ENCODE peak calls at places on chromosomes 7 and 10, in seven cellular contexts. A is naive B cell; K is A172; P is head of caudate nucleus; V is GM10248; B is lower lobe of right lung; C is stimulated activated CD4-positive, alpha-beta T cell treated with anti-CD3 and anti-CD28 coated beads, Interleukin-4, amount 100 ng/mL, for 1 hour. G is an unnamed sample.

GRCh38 chr7:69962077-69962855 is 364.0 kb downstream of the AUTS2 start:
- DNase-seq in K (no peak), B (peak; percentile 50), C (no peak), P (no peak), A (no peak), V (no peak), G (no peak)

GRCh38 chr10:85407093-85407492 is 959.5 kb downstream of the GRID1 start:
- DNase-seq in C (no peak), B (no peak), K (no peak), V (no peak), P (no peak), A (no peak), G (no peak)

GRCh38 chr10:100201549-100201948 is 15.7 kb upstream of the ERLIN1 start:
- DNase-seq in P (no peak), C (no peak), A (no peak), K (no peak), B (no peak), V (no peak), G (no peak)

GRCh38 chr7:158747408-158747807 is 42.8 kb upstream of the NCAPG2 start:
- DNase-seq in A (no peak), P (no peak), B (no peak), C (no peak), K (no peak), V (no peak), G (no peak)

GRCh38 chr7:86908948-86909347 is 150.5 kb downstream of the ELAPOR2 start:
- DNase-seq in C (no peak), P (no peak), A (no peak), V (no peak), B (no peak), K (no peak), G (no peak)

GRCh38 chr7:132783824-132784223 is 207.6 kb upstream of the PLXNA4 start:
- DNase-seq in P (no peak), V (no peak), C (no peak), K (peak; percentile 91), B (no peak), A (no peak), G (peak; percentile 18)

GRCh38 chr7:38751416-38751815 is 120.2 kb upstream of the AMPH start:
- DNase-seq in V (no peak), K (no peak), P (no peak), B (no peak), A (no peak), C (no peak), G (no peak)

GRCh38 chr7:24965831-24966708 is 13.9 kb downstream of the OSBPL3 start:
- DNase-seq in P (no peak), A (peak; percentile 32), K (peak; percentile 90), B (peak; percentile 60), C (no peak), V (peak; percentile 67), G (no peak)

GRCh38 chr10:15325243-15326002 is 45.7 kb downstream of the FAM171A1 start:
- DNase-seq in B (no peak), A (no peak), C (no peak), V (no peak), P (no peak), K (peak; percentile 97), G (no peak)

GRCh38 chr10:119215371-119215770 is 8.0 kb downstream of the GRK5 start:
- DNase-seq in B (no peak), P (no peak), C (no peak), A (no peak), V (no peak), K (no peak), G (no peak)

GRCh38 chr10:112182808-112183328 is 697 bp downstream of the GPAM start:
- DNase-seq in K (peak; percentile 1), C (no peak), P (no peak), B (no peak), A (no peak), V (no peak), G (no peak)

GRCh38 chr10:85490431-85490830 is 876.2 kb downstream of the GRID1 start:
- DNase-seq in K (no peak), A (no peak), V (no peak), P (no peak), C (no peak), B (no peak), G (no peak)

GRCh38 chr10:17066000-17066399 is 63.6 kb downstream of the CUBN start:
- DNase-seq in V (no peak), K (no peak), B (no peak), P (no peak), A (no peak), C (no peak), G (no peak)

GRCh38 chr10:64159910-64160872 is 639.0 kb downstream of the REEP3 start:
- DNase-seq in B (no peak), P (no peak), V (no peak), C (no peak), K (no peak), A (no peak), G (no peak)

GRCh38 chr10:96703358-96703757 is 17.0 kb downstream of the PIK3AP1 start:
- DNase-seq in K (no peak), V (no peak), P (no peak), C (no peak), A (peak; percentile 75), B (no peak), G (no peak)